ENCODE peak calls at places on chromosomes 5 and 9, in seven cellular contexts. N is pancreas; X is OCI-LY7; D is HepG2; W is stomach; T is neuronal stem cell; Y is CD8-positive, alpha-beta T cell. R is an unnamed sample.

GRCh38 chr5:120655828-120656435 is 191.8 kb downstream of the PRR16 start:
- DNase-seq in N (peak; percentile 35), X (peak; percentile 19), D (peak; percentile 18), W (peak; percentile 27), T (peak; percentile 4), Y (no peak), R (peak; percentile 14)

GRCh38 chr9:81183763-81184162 is 505.6 kb downstream of the TLE1 start:
- DNase-seq in N (no peak), X (no peak), D (no peak), W (no peak), T (no peak), Y (no peak), R (no peak)

GRCh38 chr9:122197334-122197872 is 31.4 kb downstream of the LHX6 start:
- DNase-seq in N (no peak), X (no peak), D (no peak), W (no peak), T (no peak), Y (no peak), R (no peak)

GRCh38 chr5:121019112-121019511 is 555.0 kb downstream of the PRR16 start:
- DNase-seq in N (no peak), X (no peak), D (no peak), W (no peak), T (no peak), Y (no peak), R (no peak)

GRCh38 chr5:143733635-143734341 is 78.2 kb upstream of the HMHB1 start:
- DNase-seq in N (no peak), X (no peak), D (no peak), W (no peak), T (no peak), Y (no peak), R (no peak)

GRCh38 chr5:72608297-72608696 is 101.1 kb upstream of the ZNF366 start:
- DNase-seq in N (no peak), X (no peak), D (no peak), W (no peak), T (no peak), Y (no peak), R (no peak)

GRCh38 chr5:123806644-123807043 is 294.7 kb downstream of the CSNK1G3 start:
- DNase-seq in N (no peak), X (no peak), D (no peak), W (no peak), T (no peak), Y (no peak), R (no peak)

GRCh38 chr5:80654054-80654390 is 430 bp upstream of the MSH3 start:
- DNase-seq in N (no peak), X (peak; percentile 64), D (peak; percentile 20), W (no peak), T (no peak), Y (no peak), R (peak; percentile 85)

GRCh38 chr5:76521240-76521758 is 101.9 kb downstream of the F2RL2 start:
- DNase-seq in N (no peak), X (no peak), D (no peak), W (no peak), T (no peak), Y (no peak), R (no peak)

GRCh38 chr5:103293719-103294118 is 35.2 kb downstream of the MACIR start:
- DNase-seq in N (no peak), X (no peak), D (no peak), W (no peak), T (no peak), Y (no peak), R (no peak)

GRCh38 chr5:173234129-173234793 is 745 bp downstream of the NKX2-5 start:
- DNase-seq in N (no peak), X (no peak), D (no peak), W (no peak), T (no peak), Y (no peak), R (no peak)

GRCh38 chr9:133618726-133619125 is 9.5 kb upstream of the FAM163B start:
- DNase-seq in N (no peak), X (no peak), D (no peak), W (no peak), T (no peak), Y (no peak), R (no peak)

GRCh38 chr9:87464110-87464991 is 33.3 kb upstream of the DAPK1 start:
- DNase-seq in N (no peak), X (no peak), D (no peak), W (no peak), T (no peak), Y (no peak), R (no peak)

GRCh38 chr9:93620041-93620506 is 43.7 kb downstream of the PHF2 start:
- DNase-seq in N (no peak), X (no peak), D (peak; percentile 9), W (no peak), T (no peak), Y (no peak), R (no peak)

GRCh38 chr5:8949908-8950307 is 596.0 kb downstream of the SEMA5A start:
- DNase-seq in N (no peak), X (peak; percentile 78), D (no peak), W (no peak), T (no peak), Y (no peak), R (no peak)

GRCh38 chr9:105158020-105158419 is 86.4 kb upstream of the SLC44A1 start:
- DNase-seq in N (no peak), X (no peak), D (no peak), W (no peak), T (no peak), Y (no peak), R (no peak)

GRCh38 chr5:57302164-57302563 is 128.3 kb downstream of the GPBP1 start:
- DNase-seq in N (no peak), X (no peak), D (peak; percentile 28), W (peak; percentile 34), T (no peak), Y (peak; percentile 46), R (peak; percentile 18)

GRCh38 chr5:42645138-42645537 is 111.5 kb upstream of the CCDC152 start:
- DNase-seq in N (no peak), X (no peak), D (no peak), W (no peak), T (no peak), Y (no peak), R (no peak)

GRCh38 chr5:141003791-141004601 is 37.7 kb downstream of the PCDHAC2 start:
- DNase-seq in N (no peak), X (no peak), D (no peak), W (peak; percentile 42), T (no peak), Y (no peak), R (no peak)

GRCh38 chr9:113562653-113563381 is 99.3 kb downstream of the RGS3 start:
- DNase-seq in N (no peak), X (no peak), D (no peak), W (no peak), T (no peak), Y (no peak), R (no peak)
- H3K4me1 ChIP-seq in N (peaks cover 25% of the 10 kb centered on the region), X (peaks cover 12% of the 10 kb centered on the region), D (peaks cover 66% of the 10 kb centered on the region), W (peaks cover 81% of the 10 kb centered on the region), T (peaks cover 26% of the 10 kb centered on the region), Y (peaks cover 15% of the 10 kb centered on the region), R (peaks cover 3% of the 10 kb centered on the region)

GRCh38 chr5:88690619-88691560 is 192.1 kb downstream of the MEF2C start:
- DNase-seq in N (peak; percentile 66), X (peak; percentile 72), D (peak; percentile 7), W (peak; percentile 76), T (no peak), Y (peak; percentile 65), R (peak; percentile 55)

GRCh38 chr5:88687253-88687955 is 195.6 kb downstream of the MEF2C start:
- DNase-seq in N (no peak), X (no peak), D (no peak), W (no peak), T (no peak), Y (no peak), R (no peak)

GRCh38 chr5:88689662-88690351 is 193.2 kb downstream of the MEF2C start:
- DNase-seq in N (no peak), X (no peak), D (no peak), W (no peak), T (no peak), Y (no peak), R (no peak)

GRCh38 chr5:88688242-88688959 is 194.6 kb downstream of the MEF2C start:
- DNase-seq in N (no peak), X (no peak), D (no peak), W (no peak), T (no peak), Y (no peak), R (no peak)

DNA sequence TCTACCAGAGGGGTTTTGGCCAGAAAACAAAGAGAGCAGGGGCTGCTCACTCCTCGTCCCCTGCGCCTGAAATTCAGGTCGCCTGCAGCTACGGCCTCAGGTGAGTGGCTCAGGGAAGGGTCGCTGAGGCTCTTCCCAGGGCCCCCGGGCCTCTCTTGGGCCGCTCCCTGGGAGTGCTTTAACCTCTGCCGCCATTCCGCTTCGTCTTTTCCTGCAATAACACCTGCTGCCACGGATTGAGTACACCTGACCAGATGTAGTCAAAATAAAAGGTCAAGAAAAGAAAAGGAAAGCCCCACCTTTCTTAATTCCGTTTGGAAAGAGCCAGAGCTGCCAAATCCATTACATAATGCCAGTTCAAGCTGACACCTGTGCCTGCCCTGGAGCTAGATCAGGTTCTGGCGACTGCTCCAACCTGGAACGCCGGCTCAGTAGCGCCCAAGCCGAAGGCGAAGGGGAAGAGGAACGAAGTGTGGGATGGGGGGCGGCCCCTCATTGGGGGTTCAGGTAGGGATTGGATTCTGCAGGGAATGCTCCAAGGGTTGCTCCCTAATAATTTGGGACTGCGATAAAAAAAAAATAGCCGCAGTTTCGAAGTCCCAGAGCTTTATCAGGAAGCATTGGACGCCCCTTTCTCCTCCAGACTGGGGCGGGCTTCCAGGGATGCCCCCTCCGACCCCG is 193.9 kb downstream of the MEF2C start:
- DNase-seq in N (no peak), X (no peak), D (no peak), W (no peak), T (no peak), Y (no peak), R (no peak)
- H3K4me3 ChIP-seq in N (no peak overlapping the region), X (no peak overlapping the region), D (no peak overlapping the region), W (no peak overlapping the region), T (no peak overlapping the region), Y (no peak overlapping the region), R (no peak overlapping the region)

GRCh38 chr5:169694221-169694620 is 57.1 kb downstream of the DOCK2 start:
- DNase-seq in N (no peak), X (no peak), D (no peak), W (no peak), T (no peak), Y (no peak), R (no peak)
- H3K36me3 ChIP-seq in N (no peaks in the 10 kb centered on the region), X (peaks cover 97% of the 10 kb centered on the region), D (no peaks in the 10 kb centered on the region), W (no peaks in the 10 kb centered on the region), T (no peaks in the 10 kb centered on the region), Y (peaks cover 56% of the 10 kb centered on the region), R (no peaks in the 10 kb centered on the region)

DNA sequence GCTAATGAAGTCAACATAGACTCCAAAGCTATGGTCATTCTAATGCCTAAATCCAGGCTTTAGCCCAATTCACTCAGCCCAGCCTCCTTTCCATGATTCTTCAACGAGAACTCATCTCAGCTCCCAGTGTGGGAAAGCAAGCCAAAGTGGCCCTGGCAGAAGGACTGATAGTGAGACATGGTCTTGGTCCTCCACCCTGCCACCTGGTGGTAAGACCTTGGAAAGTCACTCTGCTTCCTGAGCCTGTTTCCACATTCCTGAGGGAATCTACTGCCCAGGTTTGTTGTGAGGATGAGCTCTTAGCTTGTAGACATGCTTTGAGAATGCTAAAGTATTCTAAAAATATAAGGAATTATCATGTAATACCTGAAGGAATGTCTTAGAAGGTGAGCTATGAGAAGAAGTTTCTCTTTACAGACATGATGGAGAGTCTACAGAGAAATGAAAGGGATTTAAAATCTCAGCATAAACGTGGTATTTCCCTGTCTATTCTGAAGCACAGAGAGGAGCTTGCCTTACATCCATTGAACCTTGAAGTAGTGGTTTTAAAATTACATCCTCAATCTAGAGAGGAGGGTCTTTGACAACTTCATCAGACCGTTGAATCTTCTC is 173.5 kb downstream of the TRIM32 start:
- DNase-seq in N (peak; percentile 70), X (peak; percentile 52), D (peak; percentile 49), W (peak; percentile 70), T (peak; percentile 69), Y (no peak), R (peak; percentile 71)
- H3K4me1 ChIP-seq in N (no peaks in the 10 kb centered on the region), X (no peaks in the 10 kb centered on the region), D (no peaks in the 10 kb centered on the region), W (no peaks in the 10 kb centered on the region), T (no peaks in the 10 kb centered on the region), Y (no peaks in the 10 kb centered on the region), R (no peaks in the 10 kb centered on the region)

R was measured in small intestine.